ENCODE peak calls at places on chromosome 2, in four cellular contexts. S is B cell, A is IMR-90, B is AG04450. K is an unnamed sample.

GRCh38 chr2:47145466-47145865 is 9.6 kb downstream of the STPG4 start:
- DNase-seq in S (no peak), A (no peak), B (no peak), K (no peak)

GRCh38 chr2:196696423-196697073 is 57.0 kb downstream of the CCDC150 start:
- DNase-seq in S (no peak), A (peak), B (no peak), K (peak)

GRCh38 chr2:95036491-95037289 is 11.2 kb downstream of the MAL start:
- DNase-seq in S (no peak), A (no peak), B (no peak), K (no peak)

GRCh38 chr2:238251986-238252385 is 12.1 kb upstream of the HES6 start:
- DNase-seq in S (no peak), A (no peak), B (no peak), K (no peak)

GRCh38 chr2:207621640-207622039 is 3.6 kb downstream of the METTL21A start:
- DNase-seq in S (peak), A (no peak), B (no peak), K (no peak)

GRCh38 chr2:127231130-127231865 is 11.2 kb upstream of the CYP27C1 start:
- DNase-seq in S (no peak), A (peak), B (no peak), K (no peak)

GRCh38 chr2:230658877-230659652 is 53.6 kb upstream of the CAB39 start:
- DNase-seq in S (no peak), A (no peak), B (no peak), K (no peak)

GRCh38 chr2:180970052-180970451 is 10.4 kb upstream of the UBE2E3 start:
- DNase-seq in S (no peak), A (no peak), B (no peak), K (no peak)

GRCh38 chr2:33467413-33467812 is 9.0 kb upstream of the RASGRP3 start:
- DNase-seq in S (no peak), A (no peak), B (no peak), K (no peak)

GRCh38 chr2:168429988-168430387 is 26.1 kb upstream of the CERS6 start:
- DNase-seq in S (no peak), A (no peak), B (no peak), K (no peak)

GRCh38 chr2:239523147-239523943 is 122.5 kb upstream of the HDAC4 start:
- DNase-seq in S (no peak), A (no peak), B (no peak), K (no peak)

GRCh38 chr2:149832256-149832655 is 244.7 kb upstream of the MMADHC start:
- DNase-seq in S (no peak), A (peak), B (no peak), K (no peak)

GRCh38 chr2:127358044-127358443 is 29.7 kb downstream of the MAP3K2 start:
- DNase-seq in S (no peak), A (peak), B (no peak), K (no peak)

GRCh38 chr2:54483426-54483825 is 27.3 kb downstream of the SPTBN1 start:
- DNase-seq in S (no peak), A (no peak), B (no peak), K (peak)

GRCh38 chr2:38610851-38611801 is 8.4 kb upstream of the HNRNPLL start:
- DNase-seq in S (no peak), A (peak), B (no peak), K (peak)

GRCh38 chr2:119383410-119384140 is 16.8 kb downstream of the DBI start:
- DNase-seq in S (no peak), A (no peak), B (no peak), K (no peak)

GRCh38 chr2:128317186-128317897 is 1.3 kb downstream of the HS6ST1 start:
- DNase-seq in S (peak), A (no peak), B (no peak), K (no peak)

GRCh38 chr2:30691948-30692828 is 115.1 kb downstream of the CAPN13 start:
- DNase-seq in S (no peak), A (peak), B (no peak), K (peak)

GRCh38 chr2:67790622-67791021 is 272.2 kb downstream of the C1D start:
- DNase-seq in S (no peak), A (peak), B (peak), K (peak)

GRCh38 chr2:33205693-33206434 is 259.1 kb downstream of the LTBP1 start:
- DNase-seq in S (no peak), A (no peak), B (no peak), K (no peak)

GRCh38 chr2:219001577-219002394 is 8.6 kb upstream of the CRYBA2 start:
- DNase-seq in S (peak), A (no peak), B (no peak), K (no peak)

GRCh38 chr2:216865658-216866057 is 5.8 kb upstream of the TNP1 start:
- DNase-seq in S (no peak), A (no peak), B (no peak), K (no peak)

GRCh38 chr2:97713296-97714083 is at the start of gene ZAP70:
- DNase-seq in S (peak), A (no peak), B (no peak), K (no peak)

GRCh38 chr2:112529751-112530150 is 12.5 kb upstream of the POLR1B start:
- DNase-seq in S (no peak), A (no peak), B (no peak), K (no peak)

GRCh38 chr2:95282458-95282857 is 8.2 kb downstream of the PROM2 start:
- DNase-seq in S (no peak), A (no peak), B (no peak), K (no peak)

GRCh38 chr2:143034292-143035074 is 94.7 kb upstream of the ARHGAP15 start:
- DNase-seq in S (peak), A (peak), B (peak), K (peak)

GRCh38 chr2:164495491-164496223 is 125.6 kb downstream of the GRB14 start:
- DNase-seq in S (no peak), A (peak), B (no peak), K (peak)

GRCh38 chr2:241378816-241379215 is 22.7 kb downstream of the FARP2 start:
- DNase-seq in S (no peak), A (peak), B (no peak), K (no peak)

GRCh38 chr2:150480241-150480640 is 7.2 kb downstream of the RND3 start:
- DNase-seq in S (no peak), A (peak), B (no peak), K (no peak)

GRCh38 chr2:13686262-13686661 is 946.3 kb upstream of the LRATD1 start:
- DNase-seq in S (no peak), A (no peak), B (no peak), K (no peak)

GRCh38 chr2:861655-862355 is 88.8 kb upstream of the SNTG2 start:
- DNase-seq in S (no peak), A (no peak), B (no peak), K (no peak)

GRCh38 chr2:857937-858336 is 92.7 kb upstream of the SNTG2 start:
- DNase-seq in S (no peak), A (no peak), B (no peak), K (no peak)

GRCh38 chr2:862356-862687 is 88.3 kb upstream of the SNTG2 start:
- DNase-seq in S (no peak), A (no peak), B (no peak), K (no peak)

GRCh38 chr2:858646-859045 is 92.0 kb upstream of the SNTG2 start:
- DNase-seq in S (no peak), A (no peak), B (no peak), K (no peak)

GRCh38 chr2:860259-860855 is 90.3 kb upstream of the SNTG2 start:
- DNase-seq in S (no peak), A (no peak), B (no peak), K (no peak)
- TF ChIP-seq CTCF in S (no peak), A (no peak), B (no peak), K (no peak)

GRCh38 chr2:79129260-79129659 is 9.0 kb downstream of the REG1A start:
- DNase-seq in S (no peak), A (no peak), B (no peak), K (no peak)

GRCh38 chr2:79128406-79128805 is 8.1 kb downstream of the REG1A start:
- DNase-seq in S (no peak), A (no peak), B (no peak), K (no peak)

DNA sequence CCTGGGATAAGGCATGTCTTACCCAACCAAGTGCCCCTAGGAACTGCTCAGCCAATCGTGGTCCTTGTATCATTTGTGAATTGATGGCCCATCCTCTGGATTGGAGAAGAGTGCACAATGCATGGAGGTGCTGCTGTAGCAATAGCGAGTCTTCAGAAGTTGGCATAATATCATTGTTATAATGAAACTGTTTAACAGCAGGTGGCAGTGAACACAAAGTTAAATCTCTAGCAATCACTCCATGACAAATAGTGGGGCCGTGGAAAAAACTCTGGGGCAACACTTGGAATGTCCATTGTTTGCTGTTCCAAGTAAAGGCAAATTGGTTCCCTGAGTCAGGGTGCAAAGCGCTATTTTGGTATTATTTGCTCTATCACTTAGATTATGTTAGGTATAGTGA is 11.4 kb downstream of the REG1A start:
- DNase-seq in S (no peak), A (no peak), B (no peak), K (no peak)
- TF ChIP-seq CTCF in S (no peak), A (no peak), B (no peak), K (no peak)

DNA sequence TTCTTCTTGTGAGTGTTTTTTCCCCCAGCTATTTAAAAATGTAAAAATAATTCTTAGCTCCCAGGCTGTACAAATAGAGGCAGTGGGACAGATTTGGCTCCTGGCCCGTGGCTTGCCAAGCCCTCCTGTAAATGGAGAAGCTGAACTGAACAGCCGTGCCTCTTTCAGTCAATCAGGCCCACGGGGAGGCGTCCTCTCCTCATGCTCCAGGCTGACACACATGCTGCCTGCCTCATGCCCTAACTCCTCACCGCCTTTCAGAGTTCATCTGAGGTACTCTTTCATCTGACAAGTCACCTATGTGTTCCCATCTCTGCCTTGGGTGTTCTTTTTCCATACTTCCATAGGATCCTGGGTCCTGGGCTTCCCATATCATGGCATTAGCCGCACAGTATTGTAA is 58.9 kb downstream of the BMP10 start:
- DNase-seq in S (no peak), A (peak), B (no peak), K (no peak)
- TF ChIP-seq CTCF in S (no peak), A (no peak), B (peak), K (no peak)

DNA sequence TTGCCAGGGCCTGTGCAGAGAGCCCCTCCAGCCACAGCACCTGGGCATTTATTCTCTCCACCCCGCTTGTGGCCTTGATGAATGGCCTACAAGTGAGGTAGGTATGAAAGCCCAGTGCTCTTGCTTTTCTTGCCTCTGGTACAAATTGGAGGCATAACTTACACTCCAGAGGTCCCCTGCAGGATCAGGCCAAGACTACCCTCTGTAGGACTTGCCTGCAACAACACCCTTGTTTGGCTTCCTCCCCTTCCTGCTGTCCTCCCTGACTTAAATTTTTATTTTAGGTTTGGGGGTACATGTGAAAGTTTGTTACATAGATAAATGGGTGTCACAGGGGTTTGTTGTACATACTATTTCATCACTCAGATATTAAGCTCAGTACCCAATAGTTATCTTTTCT is 95.7 kb downstream of the CDC42EP3 start:
- DNase-seq in S (no peak), A (no peak), B (no peak), K (no peak)
- TF ChIP-seq CTCF in S (no peak), A (peak), B (peak), K (peak)

DNA sequence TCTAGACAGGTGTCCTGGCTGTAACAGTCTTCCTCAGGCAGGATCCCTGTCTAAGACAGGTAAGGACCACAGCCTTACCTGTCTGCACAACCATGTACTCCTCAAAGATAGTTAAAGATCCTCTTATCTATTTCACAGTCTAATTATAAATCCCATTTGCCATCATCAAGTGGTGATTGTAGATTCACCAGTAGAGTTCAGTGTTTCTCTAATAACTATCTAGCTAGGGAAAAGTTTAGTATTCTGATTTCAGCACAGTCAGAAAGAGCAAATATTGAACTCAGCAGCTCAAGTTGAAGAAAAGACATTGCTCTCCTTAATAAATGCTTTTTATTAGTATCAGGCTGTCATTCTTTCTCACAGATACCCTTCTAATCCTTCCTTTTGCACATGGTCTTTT is 1305.5 kb upstream of the NXPH2 start:
- DNase-seq in S (no peak), A (no peak), B (no peak), K (no peak)
- TF ChIP-seq CTCF in S (no peak), A (no peak), B (no peak), K (no peak)